ENCODE peak calls at places on chromosomes 16 and 17, in seven cellular contexts. O is body of pancreas, D is sigmoid colon, G is right lobe of liver, J is ovary, Q is tibial nerve, V is IMR-90. A is an unnamed sample. For H3K4me1, the result is how much of the 10 kb centered on the place peaks cover.

GRCh38 chr17:50353600-50354195 is 7.8 kb downstream of the XYLT2 start:
- DNase-seq in O (no peak), D (peak), G (no peak), J (peak), Q (no peak), V (no peak), A (no peak)

GRCh38 chr16:50245417-50246298 is 20.7 kb upstream of the ADCY7 start:
- DNase-seq in O (peak), D (no peak), G (no peak), J (peak), Q (no peak), V (peak), A (peak)

GRCh38 chr16:64475627-64476351 is 646.1 kb downstream of the CDH11 start:
- DNase-seq in O (no peak), D (no peak), G (no peak), J (no peak), Q (no peak), V (peak), A (no peak)

GRCh38 chr16:77191259-77191969 is 424 bp downstream of the MON1B start:
- DNase-seq in O (no peak), D (peak), G (peak), J (peak), Q (no peak), V (no peak), A (peak)

GRCh38 chr17:72714357-72714966 is 378.0 kb downstream of the SLC39A11 start:
- DNase-seq in O (no peak), D (no peak), G (no peak), J (no peak), Q (no peak), V (no peak), A (no peak)

GRCh38 chr16:1011316-1012082 is 29.9 kb downstream of the SOX8 start:
- DNase-seq in O (no peak), D (no peak), G (no peak), J (no peak), Q (no peak), V (no peak), A (no peak)

GRCh38 chr17:28008526-28008925 is 34.0 kb upstream of the NLK start:
- DNase-seq in O (peak), D (no peak), G (no peak), J (no peak), Q (no peak), V (peak), A (no peak)

GRCh38 chr17:20774472-20775135 is 195.1 kb downstream of the CDRT15L2 start:
- DNase-seq in O (no peak), D (no peak), G (no peak), J (no peak), Q (no peak), V (no peak), A (no peak)

GRCh38 chr17:80970044-80970761 is 21.4 kb upstream of the CHMP6 start:
- DNase-seq in O (peak), D (peak), G (no peak), J (peak), Q (no peak), V (no peak), A (peak)

GRCh38 chr16:10879681-10880589 is 2.9 kb downstream of the CIITA start:
- DNase-seq in O (no peak), D (no peak), G (peak), J (no peak), Q (no peak), V (no peak), A (no peak)
- H3K4me3 ChIP-seq in O (no peak), D (no peak), G (peak), J (peak), Q (peak), V (no peak), A (peak)

GRCh38 chr17:61204456-61204855 is 195.2 kb upstream of the TBX2 start:
- DNase-seq in O (no peak), D (no peak), G (no peak), J (no peak), Q (no peak), V (no peak), A (no peak)
- H3K4me1 ChIP-seq in O (under half), D (under half), G (under half), J (under half), Q (half or more), V (under half), A (under half)

GRCh38 chr16:28210979-28211505 is 723 bp downstream of the XPO6 start:
- DNase-seq in O (peak), D (peak), G (peak), J (peak), Q (peak), V (peak), A (peak)
- TF ChIP-seq POLR2A in O (peak), D (no peak), G (no peak), J (no peak), Q (peak), V (no peak), A (no peak)

GRCh38 chr17:4584835-4585187 is 482 bp downstream of the SMTNL2 start:
- DNase-seq in O (no peak), D (no peak), G (no peak), J (peak), Q (no peak), V (no peak), A (peak)
- H3K4me3 ChIP-seq in O (no peak), D (no peak), G (no peak), J (peak), Q (no peak), V (no peak), A (peak)

DNA sequence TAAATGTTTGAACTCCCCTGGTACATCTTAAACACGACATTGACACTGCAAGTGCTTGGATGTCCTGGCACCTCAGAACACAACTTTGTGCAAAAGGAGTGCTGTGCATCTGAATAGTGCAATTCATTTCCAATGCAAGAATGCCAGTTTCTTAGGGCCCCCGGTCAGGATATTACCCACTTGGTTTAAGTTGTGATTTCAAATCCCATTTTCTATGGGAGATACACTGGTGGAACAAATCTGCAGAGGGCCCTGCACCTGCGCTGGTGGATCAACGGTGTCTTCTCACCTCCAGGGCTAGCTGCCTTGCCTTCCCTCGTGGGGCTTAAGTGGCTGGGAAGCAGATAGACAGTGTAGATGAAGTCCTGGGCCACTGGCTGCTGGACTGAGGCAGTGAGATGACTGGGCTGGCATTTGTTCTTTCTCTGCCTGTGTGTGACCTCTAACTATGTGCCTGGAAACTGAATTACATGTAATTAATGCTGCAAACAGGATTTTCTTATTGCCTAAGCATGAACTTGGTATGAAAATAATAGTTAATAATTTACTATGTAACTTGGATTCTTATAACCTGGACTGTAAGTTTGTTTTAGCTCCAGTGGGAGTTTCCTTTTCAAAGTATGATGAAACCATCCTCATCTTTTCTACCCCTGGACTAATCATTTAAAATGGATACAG is 20.9 kb downstream of the HAPSTR1 start:
- DNase-seq in O (no peak), D (no peak), G (no peak), J (no peak), Q (no peak), V (no peak), A (no peak)
- H3K4me1 ChIP-seq in O (half or more), D (half or more), G (under half), J (under half), Q (half or more), V (under half), A (half or more)

GRCh38 chr17:68290955-68291835 is at the start of the genes ARSG and SLC16A6:
- DNase-seq in O (peak), D (no peak), G (peak), J (peak), Q (peak), V (peak), A (peak)
- TF ChIP-seq POLR2A in O (no peak), D (no peak), G (no peak), J (no peak), Q (no peak), V (peak), A (no peak)

GRCh38 chr17:81996757-81997441 is 19.5 kb downstream of the ASPSCR1 start:
- DNase-seq in O (no peak), D (no peak), G (no peak), J (no peak), Q (no peak), V (no peak), A (no peak)
- H3K4me3 ChIP-seq in O (no peak), D (no peak), G (no peak), J (no peak), Q (no peak), V (no peak), A (no peak)

DNA sequence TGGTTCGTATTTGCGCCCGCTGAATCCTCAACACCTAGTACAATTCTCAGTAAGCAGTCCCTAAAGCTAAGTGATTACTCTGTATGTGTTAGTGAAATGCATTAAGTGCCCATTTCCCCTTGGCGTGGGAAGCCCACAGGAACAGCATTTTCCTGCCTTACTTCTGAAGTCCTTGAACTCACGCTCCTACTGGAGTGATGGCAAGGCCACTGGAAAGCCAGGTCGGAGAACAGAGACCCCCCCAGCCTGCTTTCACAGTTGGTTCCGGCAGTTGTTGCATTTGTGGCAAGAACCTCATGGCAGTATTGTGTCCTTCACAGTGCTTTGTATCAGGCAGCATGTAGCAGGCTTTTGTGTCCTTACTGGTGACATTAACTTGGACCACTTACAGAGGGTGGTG is 340.7 kb downstream of the CDH13 start:
- DNase-seq in O (no peak), D (no peak), G (no peak), J (no peak), Q (no peak), V (no peak), A (peak)
- H3K4me1 ChIP-seq in O (under half), D (under half), G (under half), J (under half), Q (under half), V (under half), A (under half)